ENCODE peak calls at places on chromosomes 3 and 15, in four cellular contexts. R is HCT116, D is Peyer's patch, Y is gastrocnemius medialis. J is an unnamed sample.

GRCh38 chr3:75981401-75981800 is 196.1 kb upstream of the ZNF717 start:
- DNase-seq in R (no peak), D (no peak), Y (no peak), J (no peak)

GRCh38 chr3:40468018-40468417 is 8.9 kb upstream of the ZNF619 start:
- DNase-seq in Y (no peak), R (no peak), D (no peak), J (no peak)

GRCh38 chr3:115475178-115476041 is 147.9 kb upstream of the GAP43 start:
- DNase-seq in Y (no peak), R (no peak), D (no peak), J (no peak)

GRCh38 chr15:100250166-100250800 is 91.5 kb downstream of the ADAMTS17 start:
- DNase-seq in D (peak), Y (no peak), R (no peak), J (no peak)

GRCh38 chr15:45587861-45588170 is 637 bp downstream of the BLOC1S6 start:
- DNase-seq in Y (no peak), D (no peak), R (no peak), J (no peak)

GRCh38 chr15:74203914-74204431 is 1.4 kb upstream of the STRA6 start:
- DNase-seq in Y (no peak), R (no peak), D (no peak), J (no peak)

GRCh38 chr15:57025264-57025939 is 107.0 kb downstream of the TCF12 start:
- DNase-seq in R (no peak), Y (no peak), D (no peak), J (no peak)

GRCh38 chr3:157082305-157082981 is 77.5 kb downstream of the CCNL1 start:
- DNase-seq in R (peak), D (peak), Y (peak), J (peak)

DNA sequence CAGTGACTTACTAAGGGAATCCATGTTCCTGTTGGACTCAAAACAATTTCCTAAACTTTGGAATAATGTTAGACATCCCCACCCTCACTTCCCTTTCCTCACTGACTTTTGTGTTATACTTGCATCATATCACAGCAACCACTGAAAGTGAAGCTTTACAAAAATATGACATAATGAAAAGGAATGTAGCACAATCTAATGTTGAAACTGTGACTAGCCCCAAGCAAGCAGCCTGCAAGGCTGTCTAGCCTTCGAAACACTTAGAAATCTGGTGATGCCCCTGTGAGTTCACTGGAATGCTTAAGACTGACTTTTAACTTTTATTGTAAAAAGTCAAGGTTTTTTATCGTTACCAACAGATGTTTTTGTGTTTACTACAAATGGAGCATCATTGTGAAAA is 203.7 kb upstream of the ZNF385D start:
- DNase-seq in R (no peak), Y (no peak), D (no peak), J (no peak)
- TF ChIP-seq POLR2A in R (no peak), Y (no peak), D (no peak), J (no peak)

DNA sequence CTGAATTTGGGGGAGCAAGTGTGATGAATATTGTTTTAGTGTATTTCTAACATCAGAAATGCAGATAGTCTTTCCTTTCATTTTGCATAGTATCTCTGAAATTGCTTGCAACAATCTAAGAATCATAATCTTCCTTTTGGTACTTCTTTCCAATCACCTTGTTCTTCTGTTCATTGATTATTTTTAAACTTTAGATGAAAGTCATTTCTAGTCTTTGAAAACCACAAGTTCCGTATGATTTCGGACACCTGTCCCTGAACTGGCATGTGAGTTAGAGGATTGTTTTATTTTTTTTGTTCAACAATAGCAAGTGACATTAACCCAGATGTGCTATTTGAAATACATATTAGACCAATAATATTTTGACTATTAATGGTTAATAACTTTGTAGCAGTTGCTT is 329.7 kb downstream of the UNC13C start:
- DNase-seq in R (no peak), Y (no peak), D (no peak), J (no peak)
- TF ChIP-seq POLR2A in R (no peak), Y (no peak), D (no peak), J (no peak)

GRCh38 chr15:64095795-64096485 is at the start of gene SNX1:
- DNase-seq in R (peak), D (peak), Y (peak), J (peak)
- TF ChIP-seq POLR2A in R (peak), D (peak), Y (peak), J (peak)

DNA sequence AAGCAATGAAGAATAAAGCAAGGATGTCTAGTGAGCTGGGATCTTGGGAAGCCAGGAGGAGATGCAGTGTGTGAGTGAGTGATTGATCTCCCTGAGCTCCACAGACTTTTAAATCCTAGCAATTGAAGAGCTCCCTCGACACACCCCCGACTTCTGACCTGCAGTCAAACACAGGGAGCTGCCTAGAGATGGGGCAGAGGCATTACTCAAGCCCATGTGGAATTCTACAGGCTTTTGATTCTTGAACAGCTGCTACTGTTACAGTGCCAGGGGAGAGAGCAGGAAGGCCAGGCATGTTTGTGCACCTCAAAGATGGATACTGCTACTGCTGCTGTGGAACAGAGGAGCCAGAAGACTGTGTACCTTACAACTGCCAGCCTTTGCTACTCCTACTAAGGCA is 1403.1 kb upstream of the ALCAM start:
- DNase-seq in Y (no peak), D (no peak), R (no peak), J (no peak)
- TF ChIP-seq POLR2A in Y (no peak), D (no peak), R (no peak), J (no peak)

GRCh38 chr3:113838631-113839209 is at the start of gene GRAMD1C:
- DNase-seq in Y (peak), D (peak), R (peak), J (peak)
- TF ChIP-seq POLR2A in Y (no peak), D (no peak), R (no peak), J (peak)

GRCh38 chr3:129278970-129279906 is 568 bp downstream of the HMCES start:
- DNase-seq in Y (no peak), D (peak), R (peak), J (peak)
- TF ChIP-seq POLR2A in Y (peak), D (no peak), R (no peak), J (no peak)

GRCh38 chr15:75646944-75647364 is 758 bp upstream of the SNX33 start:
- DNase-seq in Y (no peak), D (peak), R (no peak), J (no peak)
- TF ChIP-seq POLR2A in Y (no peak), D (peak), R (no peak), J (no peak)

GRCh38 chr15:40381818-40382529 is 547 bp upstream of the KNSTRN start:
- DNase-seq in Y (no peak), R (no peak), D (no peak), J (no peak)

GRCh38 chr15:40380636-40381035 is 1.9 kb upstream of the KNSTRN start:
- DNase-seq in R (no peak), Y (no peak), D (no peak), J (no peak)

GRCh38 chr15:40379374-40379773 is 3.1 kb upstream of the KNSTRN start:
- DNase-seq in Y (no peak), D (no peak), R (no peak), J (no peak)

GRCh38 chr15:40379853-40380252 is 2.7 kb upstream of the KNSTRN start:
- DNase-seq in R (peak), Y (peak), D (no peak), J (peak)

DNA sequence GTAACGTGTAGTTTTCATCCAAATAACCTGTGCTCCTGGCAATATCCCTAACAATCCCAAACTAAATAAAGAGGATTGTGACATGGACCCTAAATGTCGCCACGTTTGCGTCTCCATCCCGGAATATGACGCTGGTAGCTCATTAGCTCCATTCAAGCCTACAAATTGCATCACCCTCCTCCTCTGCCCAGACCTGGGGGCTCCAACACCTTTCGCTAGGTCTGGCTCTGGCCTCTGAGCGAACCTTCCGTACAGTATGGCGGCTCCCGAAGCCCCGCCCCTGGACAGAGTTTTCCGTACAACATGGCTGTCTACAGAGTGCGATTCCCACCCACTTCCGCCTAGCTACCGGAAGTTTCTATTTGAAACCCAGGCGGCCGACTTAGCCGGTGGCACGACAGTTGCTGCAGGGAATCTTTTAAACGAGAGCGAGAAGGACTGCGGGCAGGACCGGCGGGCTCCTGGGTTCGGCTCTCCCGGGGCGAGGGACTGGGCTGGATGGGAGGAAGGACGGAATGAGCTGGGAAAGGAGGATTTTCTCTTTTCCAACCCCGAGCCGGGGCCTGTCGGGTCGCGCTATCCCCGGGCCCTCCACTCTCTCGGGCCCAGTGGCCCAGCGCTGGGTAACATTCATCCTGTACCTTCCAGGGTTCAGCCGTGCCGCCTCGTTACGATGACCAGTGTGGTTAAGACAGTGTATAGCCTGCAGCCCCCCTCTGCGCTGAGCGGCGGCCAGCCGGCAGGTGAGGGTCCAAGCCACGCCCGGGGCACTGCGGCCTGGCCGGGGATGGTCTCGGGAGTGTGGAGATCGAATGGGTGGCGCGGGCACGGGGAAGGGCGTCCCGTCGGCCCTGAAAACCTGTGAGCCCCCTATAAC is at the start of gene KNSTRN:
- DNase-seq in D (peak), Y (peak), R (peak), J (peak)
- TF ChIP-seq POLR2A in D (no peak), Y (peak), R (peak), J (peak)

GRCh38 chr3:179604336-179605078 is at the start of the genes MRPL47 and NDUFB5:
- DNase-seq in D (peak), R (peak), Y (peak), J (peak)
- TF ChIP-seq POLR2A in D (peak), R (peak), Y (peak), J (peak)

GRCh38 chr15:63063164-63063756 is 20.7 kb downstream of the TPM1 start:
- DNase-seq in D (no peak), R (no peak), Y (no peak), J (no peak)

GRCh38 chr15:63059075-63059474 is 16.5 kb downstream of the TPM1 start:
- DNase-seq in R (no peak), Y (no peak), D (no peak), J (no peak)

GRCh38 chr15:63059573-63060216 is 17.1 kb downstream of the TPM1 start:
- DNase-seq in D (no peak), Y (no peak), R (no peak), J (no peak)

GRCh38 chr15:63061971-63062370 is 19.4 kb downstream of the TPM1 start:
- DNase-seq in R (no peak), Y (no peak), D (no peak), J (no peak)

DNA sequence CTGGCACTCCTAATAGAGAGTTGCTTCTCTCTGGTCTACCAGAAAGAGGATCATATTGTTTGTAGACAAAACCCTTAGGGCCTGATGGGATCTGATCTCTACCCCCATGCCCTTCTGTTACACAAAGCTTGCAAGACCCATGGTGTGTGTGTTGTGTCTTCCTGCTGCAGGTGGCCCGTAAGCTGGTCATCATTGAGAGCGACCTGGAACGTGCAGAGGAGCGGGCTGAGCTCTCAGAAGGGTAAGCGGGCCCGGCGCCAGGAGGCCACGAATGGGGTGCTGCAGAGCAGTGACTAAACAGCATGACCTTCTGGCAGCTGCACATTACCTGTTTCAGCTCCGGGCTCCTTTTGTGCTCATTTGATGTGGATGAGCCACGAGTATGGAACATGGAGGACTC is 18.2 kb downstream of the TPM1 start:
- DNase-seq in Y (no peak), R (no peak), D (no peak), J (no peak)
- TF ChIP-seq POLR2A in Y (no peak), R (no peak), D (no peak), J (no peak)

J was measured in H54.